ENCODE peak calls at places on chromosomes 3 and 15, in nine cellular contexts. One of them, this sample, is unnamed.

GRCh38 chr3:148833223-148833622 is 5.6 kb downstream of the CPB1 start:
- DNase-seq in Panc1: no peak
- DNase-seq in activated naive CD4-positive, alpha-beta T cell treated with anti-CD3 and anti-CD28 coated beads, Interleukin-2, amount 50 U/mL, for 72 hours: no peak
- DNase-seq in fibroblast of lung: peak
- DNase-seq in NCI-H2029 treated with DMSO at 0.1 percent for 48 hours: no peak
- DNase-seq in germinal center: no peak
- DNase-seq in B cell: no peak
- DNase-seq in gastrocnemius medialis: no peak
- DNase-seq in Jurkat, Clone E6-1: no peak
- DNase-seq in this sample: no peak

GRCh38 chr15:64651573-64652260 is 123.7 kb downstream of the RBPMS2 start:
- DNase-seq in Panc1: no peak
- DNase-seq in activated naive CD4-positive, alpha-beta T cell treated with anti-CD3 and anti-CD28 coated beads, Interleukin-2, amount 50 U/mL, for 72 hours: no peak
- DNase-seq in fibroblast of lung: no peak
- DNase-seq in NCI-H2029 treated with DMSO at 0.1 percent for 48 hours: peak
- DNase-seq in germinal center: peak
- DNase-seq in B cell: peak
- DNase-seq in gastrocnemius medialis: peak
- DNase-seq in Jurkat, Clone E6-1: peak
- DNase-seq in this sample: no peak

GRCh38 chr15:68414591-68414990 is 17.4 kb downstream of the ITGA11 start:
- DNase-seq in Panc1: no peak
- DNase-seq in activated naive CD4-positive, alpha-beta T cell treated with anti-CD3 and anti-CD28 coated beads, Interleukin-2, amount 50 U/mL, for 72 hours: no peak
- DNase-seq in fibroblast of lung: no peak
- DNase-seq in NCI-H2029 treated with DMSO at 0.1 percent for 48 hours: no peak
- DNase-seq in germinal center: no peak
- DNase-seq in B cell: peak
- DNase-seq in gastrocnemius medialis: no peak
- DNase-seq in Jurkat, Clone E6-1: no peak
- DNase-seq in this sample: peak

GRCh38 chr3:72692959-72693518 is 155.2 kb downstream of the SHQ1 start:
- DNase-seq in Panc1: no peak
- DNase-seq in activated naive CD4-positive, alpha-beta T cell treated with anti-CD3 and anti-CD28 coated beads, Interleukin-2, amount 50 U/mL, for 72 hours: no peak
- DNase-seq in fibroblast of lung: no peak
- DNase-seq in NCI-H2029 treated with DMSO at 0.1 percent for 48 hours: no peak
- DNase-seq in germinal center: no peak
- DNase-seq in B cell: no peak
- DNase-seq in gastrocnemius medialis: no peak
- DNase-seq in Jurkat, Clone E6-1: no peak
- DNase-seq in this sample: no peak

GRCh38 chr3:184334470-184335158 is 2.8 kb upstream of the FAM131A start:
- DNase-seq in Panc1: peak
- DNase-seq in activated naive CD4-positive, alpha-beta T cell treated with anti-CD3 and anti-CD28 coated beads, Interleukin-2, amount 50 U/mL, for 72 hours: no peak
- DNase-seq in fibroblast of lung: peak
- DNase-seq in NCI-H2029 treated with DMSO at 0.1 percent for 48 hours: no peak
- DNase-seq in germinal center: no peak
- DNase-seq in B cell: no peak
- DNase-seq in gastrocnemius medialis: no peak
- DNase-seq in Jurkat, Clone E6-1: no peak
- DNase-seq in this sample: no peak

GRCh38 chr15:44811347-44811746 is 75.0 kb downstream of the TRIM69 start:
- DNase-seq in Panc1: no peak
- DNase-seq in activated naive CD4-positive, alpha-beta T cell treated with anti-CD3 and anti-CD28 coated beads, Interleukin-2, amount 50 U/mL, for 72 hours: no peak
- DNase-seq in fibroblast of lung: no peak
- DNase-seq in NCI-H2029 treated with DMSO at 0.1 percent for 48 hours: no peak
- DNase-seq in germinal center: no peak
- DNase-seq in B cell: no peak
- DNase-seq in gastrocnemius medialis: no peak
- DNase-seq in Jurkat, Clone E6-1: no peak
- DNase-seq in this sample: no peak

GRCh38 chr3:12815719-12816118 is 19.2 kb downstream of the CAND2 start:
- DNase-seq in Panc1: no peak
- DNase-seq in activated naive CD4-positive, alpha-beta T cell treated with anti-CD3 and anti-CD28 coated beads, Interleukin-2, amount 50 U/mL, for 72 hours: no peak
- DNase-seq in fibroblast of lung: no peak
- DNase-seq in NCI-H2029 treated with DMSO at 0.1 percent for 48 hours: no peak
- DNase-seq in germinal center: no peak
- DNase-seq in B cell: no peak
- DNase-seq in gastrocnemius medialis: peak
- DNase-seq in Jurkat, Clone E6-1: no peak
- DNase-seq in this sample: no peak

GRCh38 chr15:39461536-39462140 is 119.2 kb upstream of the THBS1 start:
- DNase-seq in Panc1: no peak
- DNase-seq in activated naive CD4-positive, alpha-beta T cell treated with anti-CD3 and anti-CD28 coated beads, Interleukin-2, amount 50 U/mL, for 72 hours: no peak
- DNase-seq in fibroblast of lung: peak
- DNase-seq in NCI-H2029 treated with DMSO at 0.1 percent for 48 hours: no peak
- DNase-seq in germinal center: no peak
- DNase-seq in B cell: no peak
- DNase-seq in gastrocnemius medialis: peak
- DNase-seq in Jurkat, Clone E6-1: no peak
- DNase-seq in this sample: no peak

GRCh38 chr3:110243081-110243480 is 828.5 kb upstream of the NECTIN3 start:
- DNase-seq in Panc1: no peak
- DNase-seq in activated naive CD4-positive, alpha-beta T cell treated with anti-CD3 and anti-CD28 coated beads, Interleukin-2, amount 50 U/mL, for 72 hours: no peak
- DNase-seq in fibroblast of lung: peak
- DNase-seq in NCI-H2029 treated with DMSO at 0.1 percent for 48 hours: no peak
- DNase-seq in germinal center: no peak
- DNase-seq in B cell: no peak
- DNase-seq in gastrocnemius medialis: no peak
- DNase-seq in Jurkat, Clone E6-1: no peak
- DNase-seq in this sample: no peak

GRCh38 chr3:49700014-49700413 is 10.7 kb downstream of the RNF123 start:
- DNase-seq in Panc1: no peak
- DNase-seq in activated naive CD4-positive, alpha-beta T cell treated with anti-CD3 and anti-CD28 coated beads, Interleukin-2, amount 50 U/mL, for 72 hours: no peak
- DNase-seq in fibroblast of lung: no peak
- DNase-seq in NCI-H2029 treated with DMSO at 0.1 percent for 48 hours: no peak
- DNase-seq in germinal center: no peak
- DNase-seq in B cell: no peak
- DNase-seq in gastrocnemius medialis: no peak
- DNase-seq in Jurkat, Clone E6-1: no peak
- DNase-seq in this sample: no peak

GRCh38 chr15:60821462-60822061 is 342.6 kb upstream of the ICE2 start:
- DNase-seq in Panc1: no peak
- DNase-seq in activated naive CD4-positive, alpha-beta T cell treated with anti-CD3 and anti-CD28 coated beads, Interleukin-2, amount 50 U/mL, for 72 hours: no peak
- DNase-seq in fibroblast of lung: no peak
- DNase-seq in NCI-H2029 treated with DMSO at 0.1 percent for 48 hours: no peak
- DNase-seq in germinal center: no peak
- DNase-seq in B cell: no peak
- DNase-seq in gastrocnemius medialis: no peak
- DNase-seq in Jurkat, Clone E6-1: no peak
- DNase-seq in this sample: no peak

GRCh38 chr3:122941233-122942206 is 86.0 kb downstream of the SEMA5B start:
- DNase-seq in Panc1: no peak
- DNase-seq in activated naive CD4-positive, alpha-beta T cell treated with anti-CD3 and anti-CD28 coated beads, Interleukin-2, amount 50 U/mL, for 72 hours: no peak
- DNase-seq in fibroblast of lung: no peak
- DNase-seq in NCI-H2029 treated with DMSO at 0.1 percent for 48 hours: no peak
- DNase-seq in germinal center: no peak
- DNase-seq in B cell: no peak
- DNase-seq in gastrocnemius medialis: no peak
- DNase-seq in Jurkat, Clone E6-1: peak
- DNase-seq in this sample: no peak

GRCh38 chr3:148379763-148380162 is 317.9 kb upstream of the AGTR1 start:
- DNase-seq in Panc1: peak
- DNase-seq in activated naive CD4-positive, alpha-beta T cell treated with anti-CD3 and anti-CD28 coated beads, Interleukin-2, amount 50 U/mL, for 72 hours: no peak
- DNase-seq in fibroblast of lung: peak
- DNase-seq in NCI-H2029 treated with DMSO at 0.1 percent for 48 hours: peak
- DNase-seq in germinal center: no peak
- DNase-seq in B cell: no peak
- DNase-seq in gastrocnemius medialis: no peak
- DNase-seq in Jurkat, Clone E6-1: peak
- DNase-seq in this sample: no peak

GRCh38 chr3:112984485-112984884 is 6.3 kb upstream of the GTPBP8 start:
- DNase-seq in Panc1: no peak
- DNase-seq in activated naive CD4-positive, alpha-beta T cell treated with anti-CD3 and anti-CD28 coated beads, Interleukin-2, amount 50 U/mL, for 72 hours: no peak
- DNase-seq in fibroblast of lung: peak
- DNase-seq in NCI-H2029 treated with DMSO at 0.1 percent for 48 hours: peak
- DNase-seq in germinal center: no peak
- DNase-seq in B cell: peak
- DNase-seq in gastrocnemius medialis: peak
- DNase-seq in Jurkat, Clone E6-1: no peak
- DNase-seq in this sample: no peak

GRCh38 chr3:51538115-51538458 is 432 bp upstream of the RAD54L2 start:
- DNase-seq in Panc1: no peak
- DNase-seq in activated naive CD4-positive, alpha-beta T cell treated with anti-CD3 and anti-CD28 coated beads, Interleukin-2, amount 50 U/mL, for 72 hours: no peak
- DNase-seq in fibroblast of lung: peak
- DNase-seq in NCI-H2029 treated with DMSO at 0.1 percent for 48 hours: no peak
- DNase-seq in germinal center: peak
- DNase-seq in B cell: no peak
- DNase-seq in gastrocnemius medialis: no peak
- DNase-seq in Jurkat, Clone E6-1: no peak
- DNase-seq in this sample: no peak

GRCh38 chr3:66692751-66693140 is 191.9 kb upstream of the LRIG1 start:
- DNase-seq in Panc1: no peak
- DNase-seq in activated naive CD4-positive, alpha-beta T cell treated with anti-CD3 and anti-CD28 coated beads, Interleukin-2, amount 50 U/mL, for 72 hours: no peak
- DNase-seq in fibroblast of lung: peak
- DNase-seq in NCI-H2029 treated with DMSO at 0.1 percent for 48 hours: no peak
- DNase-seq in germinal center: no peak
- DNase-seq in B cell: no peak
- DNase-seq in gastrocnemius medialis: no peak
- DNase-seq in Jurkat, Clone E6-1: no peak
- DNase-seq in this sample: no peak

GRCh38 chr15:90744759-90745402 is 27.7 kb downstream of the BLM start:
- DNase-seq in Panc1: no peak
- DNase-seq in activated naive CD4-positive, alpha-beta T cell treated with anti-CD3 and anti-CD28 coated beads, Interleukin-2, amount 50 U/mL, for 72 hours: no peak
- DNase-seq in fibroblast of lung: no peak
- DNase-seq in NCI-H2029 treated with DMSO at 0.1 percent for 48 hours: no peak
- DNase-seq in germinal center: no peak
- DNase-seq in B cell: no peak
- DNase-seq in gastrocnemius medialis: no peak
- DNase-seq in Jurkat, Clone E6-1: no peak
- DNase-seq in this sample: no peak

GRCh38 chr3:170089862-170090600 is 52.2 kb downstream of the GPR160 start:
- DNase-seq in Panc1: no peak
- DNase-seq in activated naive CD4-positive, alpha-beta T cell treated with anti-CD3 and anti-CD28 coated beads, Interleukin-2, amount 50 U/mL, for 72 hours: no peak
- DNase-seq in fibroblast of lung: no peak
- DNase-seq in NCI-H2029 treated with DMSO at 0.1 percent for 48 hours: no peak
- DNase-seq in germinal center: no peak
- DNase-seq in B cell: no peak
- DNase-seq in gastrocnemius medialis: no peak
- DNase-seq in Jurkat, Clone E6-1: no peak
- DNase-seq in this sample: no peak

GRCh38 chr15:56537881-56538280 is 72.9 kb upstream of the MNS1 start:
- DNase-seq in Panc1: no peak
- DNase-seq in activated naive CD4-positive, alpha-beta T cell treated with anti-CD3 and anti-CD28 coated beads, Interleukin-2, amount 50 U/mL, for 72 hours: no peak
- DNase-seq in fibroblast of lung: peak
- DNase-seq in NCI-H2029 treated with DMSO at 0.1 percent for 48 hours: no peak
- DNase-seq in germinal center: no peak
- DNase-seq in B cell: peak
- DNase-seq in gastrocnemius medialis: peak
- DNase-seq in Jurkat, Clone E6-1: peak
- DNase-seq in this sample: peak

GRCh38 chr15:82750831-82751181 is 41.1 kb upstream of the AP3B2 start:
- DNase-seq in Panc1: no peak
- DNase-seq in activated naive CD4-positive, alpha-beta T cell treated with anti-CD3 and anti-CD28 coated beads, Interleukin-2, amount 50 U/mL, for 72 hours: no peak
- DNase-seq in fibroblast of lung: peak
- DNase-seq in NCI-H2029 treated with DMSO at 0.1 percent for 48 hours: no peak
- DNase-seq in germinal center: peak
- DNase-seq in B cell: no peak
- DNase-seq in gastrocnemius medialis: peak
- DNase-seq in Jurkat, Clone E6-1: no peak
- DNase-seq in this sample: no peak

GRCh38 chr3:107938128-107938527 is 152.7 kb downstream of the CD47 start:
- DNase-seq in Panc1: no peak
- DNase-seq in activated naive CD4-positive, alpha-beta T cell treated with anti-CD3 and anti-CD28 coated beads, Interleukin-2, amount 50 U/mL, for 72 hours: no peak
- DNase-seq in fibroblast of lung: peak
- DNase-seq in NCI-H2029 treated with DMSO at 0.1 percent for 48 hours: no peak
- DNase-seq in germinal center: no peak
- DNase-seq in B cell: peak
- DNase-seq in gastrocnemius medialis: peak
- DNase-seq in Jurkat, Clone E6-1: peak
- DNase-seq in this sample: no peak

GRCh38 chr15:75065851-75066509 is 42.6 kb downstream of the PPCDC start:
- DNase-seq in Panc1: no peak
- DNase-seq in activated naive CD4-positive, alpha-beta T cell treated with anti-CD3 and anti-CD28 coated beads, Interleukin-2, amount 50 U/mL, for 72 hours: no peak
- DNase-seq in fibroblast of lung: peak
- DNase-seq in NCI-H2029 treated with DMSO at 0.1 percent for 48 hours: no peak
- DNase-seq in germinal center: no peak
- DNase-seq in B cell: no peak
- DNase-seq in gastrocnemius medialis: no peak
- DNase-seq in Jurkat, Clone E6-1: peak
- DNase-seq in this sample: no peak

GRCh38 chr3:159130108-159130507 is 328.3 kb downstream of the MFSD1 start:
- DNase-seq in Panc1: peak
- DNase-seq in activated naive CD4-positive, alpha-beta T cell treated with anti-CD3 and anti-CD28 coated beads, Interleukin-2, amount 50 U/mL, for 72 hours: no peak
- DNase-seq in fibroblast of lung: peak
- DNase-seq in NCI-H2029 treated with DMSO at 0.1 percent for 48 hours: no peak
- DNase-seq in germinal center: no peak
- DNase-seq in B cell: no peak
- DNase-seq in gastrocnemius medialis: no peak
- DNase-seq in Jurkat, Clone E6-1: peak
- DNase-seq in this sample: no peak

GRCh38 chr3:145457825-145458552 is 703.0 kb downstream of the PLOD2 start:
- DNase-seq in Panc1: no peak
- DNase-seq in activated naive CD4-positive, alpha-beta T cell treated with anti-CD3 and anti-CD28 coated beads, Interleukin-2, amount 50 U/mL, for 72 hours: no peak
- DNase-seq in fibroblast of lung: no peak
- DNase-seq in NCI-H2029 treated with DMSO at 0.1 percent for 48 hours: no peak
- DNase-seq in germinal center: no peak
- DNase-seq in B cell: no peak
- DNase-seq in gastrocnemius medialis: no peak
- DNase-seq in Jurkat, Clone E6-1: no peak
- DNase-seq in this sample: no peak

GRCh38 chr3:194330579-194330978 is 20.5 kb downstream of the CPN2 start:
- DNase-seq in Panc1: no peak
- DNase-seq in activated naive CD4-positive, alpha-beta T cell treated with anti-CD3 and anti-CD28 coated beads, Interleukin-2, amount 50 U/mL, for 72 hours: no peak
- DNase-seq in fibroblast of lung: peak
- DNase-seq in NCI-H2029 treated with DMSO at 0.1 percent for 48 hours: no peak
- DNase-seq in germinal center: no peak
- DNase-seq in B cell: no peak
- DNase-seq in gastrocnemius medialis: no peak
- DNase-seq in Jurkat, Clone E6-1: no peak
- DNase-seq in this sample: peak

GRCh38 chr15:82538961-82539689 is 1.1 kb downstream of the RPS17 start:
- DNase-seq in Panc1: no peak
- DNase-seq in activated naive CD4-positive, alpha-beta T cell treated with anti-CD3 and anti-CD28 coated beads, Interleukin-2, amount 50 U/mL, for 72 hours: no peak
- DNase-seq in fibroblast of lung: peak
- DNase-seq in NCI-H2029 treated with DMSO at 0.1 percent for 48 hours: no peak
- DNase-seq in germinal center: no peak
- DNase-seq in B cell: no peak
- DNase-seq in gastrocnemius medialis: no peak
- DNase-seq in Jurkat, Clone E6-1: no peak
- DNase-seq in this sample: no peak

GRCh38 chr3:197132916-197133530 is 103.4 kb upstream of the MELTF start:
- DNase-seq in Panc1: no peak
- DNase-seq in activated naive CD4-positive, alpha-beta T cell treated with anti-CD3 and anti-CD28 coated beads, Interleukin-2, amount 50 U/mL, for 72 hours: no peak
- DNase-seq in fibroblast of lung: peak
- DNase-seq in NCI-H2029 treated with DMSO at 0.1 percent for 48 hours: no peak
- DNase-seq in germinal center: no peak
- DNase-seq in B cell: no peak
- DNase-seq in gastrocnemius medialis: no peak
- DNase-seq in Jurkat, Clone E6-1: no peak
- DNase-seq in this sample: no peak

GRCh38 chr15:75062706-75063105 is 39.3 kb downstream of the PPCDC start:
- DNase-seq in Panc1: no peak
- DNase-seq in activated naive CD4-positive, alpha-beta T cell treated with anti-CD3 and anti-CD28 coated beads, Interleukin-2, amount 50 U/mL, for 72 hours: no peak
- DNase-seq in fibroblast of lung: no peak
- DNase-seq in NCI-H2029 treated with DMSO at 0.1 percent for 48 hours: no peak
- DNase-seq in germinal center: no peak
- DNase-seq in B cell: no peak
- DNase-seq in gastrocnemius medialis: no peak
- DNase-seq in Jurkat, Clone E6-1: no peak
- DNase-seq in this sample: peak

GRCh38 chr3:144344925-144345548 is 373.4 kb downstream of the DIPK2A start:
- DNase-seq in Panc1: no peak
- DNase-seq in activated naive CD4-positive, alpha-beta T cell treated with anti-CD3 and anti-CD28 coated beads, Interleukin-2, amount 50 U/mL, for 72 hours: no peak
- DNase-seq in fibroblast of lung: no peak
- DNase-seq in NCI-H2029 treated with DMSO at 0.1 percent for 48 hours: no peak
- DNase-seq in germinal center: no peak
- DNase-seq in B cell: no peak
- DNase-seq in gastrocnemius medialis: no peak
- DNase-seq in Jurkat, Clone E6-1: peak
- DNase-seq in this sample: no peak

GRCh38 chr15:94141802-94142201 is 89.6 kb upstream of the MCTP2 start:
- DNase-seq in Panc1: no peak
- DNase-seq in activated naive CD4-positive, alpha-beta T cell treated with anti-CD3 and anti-CD28 coated beads, Interleukin-2, amount 50 U/mL, for 72 hours: no peak
- DNase-seq in fibroblast of lung: no peak
- DNase-seq in NCI-H2029 treated with DMSO at 0.1 percent for 48 hours: no peak
- DNase-seq in germinal center: no peak
- DNase-seq in B cell: no peak
- DNase-seq in gastrocnemius medialis: no peak
- DNase-seq in Jurkat, Clone E6-1: no peak
- DNase-seq in this sample: no peak

GRCh38 chr3:4935347-4935746 is 43.9 kb upstream of the BHLHE40 start:
- DNase-seq in Panc1: no peak
- DNase-seq in activated naive CD4-positive, alpha-beta T cell treated with anti-CD3 and anti-CD28 coated beads, Interleukin-2, amount 50 U/mL, for 72 hours: no peak
- DNase-seq in fibroblast of lung: peak
- DNase-seq in NCI-H2029 treated with DMSO at 0.1 percent for 48 hours: no peak
- DNase-seq in germinal center: no peak
- DNase-seq in B cell: no peak
- DNase-seq in gastrocnemius medialis: no peak
- DNase-seq in Jurkat, Clone E6-1: no peak
- DNase-seq in this sample: no peak